ENCODE peak calls at places on chromosomes 6 and 20, in seven cellular contexts. S is ovary, V is IMR-90, W is adrenal gland, O is heart left ventricle, Q is Peyer's patch, G is stomach. D is an unnamed sample.

GRCh38 chr6:152948150-152948768 is 34.6 kb downstream of the FBXO5 start:
- DNase-seq in S (no peak), V (peak), W (no peak), O (no peak), Q (no peak), G (no peak), D (no peak)

GRCh38 chr6:13080462-13081188 is 247.7 kb downstream of the TBC1D7 start:
- DNase-seq in S (no peak), V (no peak), W (no peak), O (no peak), Q (no peak), G (no peak), D (no peak)

GRCh38 chr6:134446901-134447300 is 129.0 kb upstream of the SGK1 start:
- DNase-seq in S (no peak), V (peak), W (no peak), O (no peak), Q (no peak), G (no peak), D (no peak)

GRCh38 chr6:155351273-155352129 is 37.2 kb upstream of the TFB1M start:
- DNase-seq in S (no peak), V (no peak), W (no peak), O (no peak), Q (no peak), G (no peak), D (no peak)

GRCh38 chr6:45661667-45662066 is 283.9 kb upstream of the SUPT3H start:
- DNase-seq in S (no peak), V (peak), W (no peak), O (no peak), Q (peak), G (no peak), D (no peak)

GRCh38 chr6:23621026-23621425 is 505.0 kb upstream of the NRSN1 start:
- DNase-seq in S (no peak), V (peak), W (no peak), O (no peak), Q (no peak), G (no peak), D (no peak)

GRCh38 chr6:26270903-26271639 is 93.9 kb upstream of the BTN3A2 start:
- DNase-seq in S (no peak), V (peak), W (peak), O (no peak), Q (peak), G (peak), D (peak)

GRCh38 chr6:168128631-168129291 is 49.7 kb upstream of the FRMD1 start:
- DNase-seq in S (no peak), V (no peak), W (no peak), O (no peak), Q (no peak), G (no peak), D (no peak)

GRCh38 chr6:119312875-119313338 is 36.7 kb downstream of the MAN1A1 start:
- DNase-seq in S (no peak), V (no peak), W (peak), O (no peak), Q (no peak), G (no peak), D (no peak)

GRCh38 chr6:27205375-27206278 is 41.9 kb upstream of the PRSS16 start:
- DNase-seq in S (no peak), V (peak), W (no peak), O (no peak), Q (no peak), G (no peak), D (no peak)

GRCh38 chr6:22164236-22164635 is 132.6 kb downstream of the PRL start:
- DNase-seq in S (no peak), V (no peak), W (no peak), O (no peak), Q (no peak), G (no peak), D (no peak)

GRCh38 chr6:35435075-35435837 is 16.9 kb upstream of the FANCE start:
- DNase-seq in S (no peak), V (no peak), W (no peak), O (peak), Q (no peak), G (peak), D (no peak)

GRCh38 chr20:43379239-43379917 is 78.3 kb upstream of the SRSF6 start:
- DNase-seq in S (no peak), V (peak), W (no peak), O (no peak), Q (no peak), G (no peak), D (no peak)

GRCh38 chr6:122330315-122330714 is 69.1 kb upstream of the HSF2 start:
- DNase-seq in S (no peak), V (no peak), W (no peak), O (no peak), Q (no peak), G (no peak), D (no peak)

GRCh38 chr6:44636576-44637248 is 249.2 kb downstream of the CDC5L start:
- DNase-seq in S (no peak), V (no peak), W (no peak), O (no peak), Q (no peak), G (no peak), D (peak)

GRCh38 chr6:71486466-71486865 is 197.9 kb downstream of the OGFRL1 start:
- DNase-seq in S (no peak), V (peak), W (no peak), O (no peak), Q (no peak), G (no peak), D (no peak)

GRCh38 chr20:36855241-36855657 is 20.7 kb upstream of the TLDC2 start:
- DNase-seq in S (no peak), V (no peak), W (peak), O (no peak), Q (no peak), G (no peak), D (no peak)

GRCh38 chr20:50221501-50222323 is 31.1 kb downstream of the CEBPB start:
- DNase-seq in S (no peak), V (peak), W (peak), O (peak), Q (no peak), G (no peak), D (no peak)

GRCh38 chr20:5215592-5216304 is 88.9 kb downstream of the CDS2 start:
- DNase-seq in S (no peak), V (peak), W (no peak), O (no peak), Q (no peak), G (no peak), D (no peak)

GRCh38 chr6:117677553-117678131 is 2.4 kb downstream of the NUS1 start:
- DNase-seq in S (no peak), V (peak), W (no peak), O (no peak), Q (no peak), G (no peak), D (no peak)

GRCh38 chr6:119453242-119453641 is 103.7 kb upstream of the MAN1A1 start:
- DNase-seq in S (no peak), V (no peak), W (no peak), O (no peak), Q (no peak), G (no peak), D (no peak)

GRCh38 chr6:16244446-16244845 is 6.1 kb downstream of the GMPR start:
- DNase-seq in S (peak), V (no peak), W (no peak), O (peak), Q (no peak), G (peak), D (no peak)

GRCh38 chr6:37057678-37058077 is 52.2 kb downstream of the FGD2 start:
- DNase-seq in S (no peak), V (no peak), W (no peak), O (no peak), Q (no peak), G (no peak), D (no peak)

GRCh38 chr6:37059344-37060194 is 54.1 kb downstream of the FGD2 start:
- DNase-seq in S (peak), V (peak), W (peak), O (peak), Q (no peak), G (peak), D (peak)

GRCh38 chr6:37060195-37060559 is 54.7 kb downstream of the FGD2 start:
- DNase-seq in S (no peak), V (no peak), W (no peak), O (no peak), Q (no peak), G (no peak), D (no peak)

GRCh38 chr6:37058084-37058586 is 52.7 kb downstream of the FGD2 start:
- DNase-seq in S (no peak), V (peak), W (no peak), O (no peak), Q (no peak), G (no peak), D (no peak)

GRCh38 chr6:37061157-37061804 is 55.8 kb downstream of the FGD2 start:
- DNase-seq in S (no peak), V (no peak), W (no peak), O (peak), Q (no peak), G (peak), D (no peak)
- TF ChIP-seq POLR2A in S (no peak), V (no peak), W (no peak), O (no peak), Q (no peak), G (no peak), D (no peak)

DNA sequence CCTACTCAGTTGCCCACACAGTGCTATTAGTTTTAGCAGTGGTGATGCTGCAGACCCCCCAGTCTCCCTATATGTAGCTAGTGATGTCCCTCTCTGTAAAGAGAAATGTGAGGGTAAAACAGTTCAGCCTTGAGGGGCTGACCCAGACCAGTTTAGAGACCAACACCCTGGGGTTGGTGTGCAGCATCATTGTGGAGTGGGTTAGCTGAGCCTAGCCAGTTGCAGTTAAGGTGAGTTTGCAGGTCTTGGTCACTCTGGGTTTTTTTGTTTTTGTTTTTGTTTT is 401 bp upstream of the B3GALT4 start:
- DNase-seq in S (no peak), V (no peak), W (no peak), O (no peak), Q (no peak), G (no peak), D (no peak)
- TF ChIP-seq CTCF in S (no peak), V (no peak), W (no peak), O (no peak), Q (no peak), G (no peak), D (no peak)

DNA sequence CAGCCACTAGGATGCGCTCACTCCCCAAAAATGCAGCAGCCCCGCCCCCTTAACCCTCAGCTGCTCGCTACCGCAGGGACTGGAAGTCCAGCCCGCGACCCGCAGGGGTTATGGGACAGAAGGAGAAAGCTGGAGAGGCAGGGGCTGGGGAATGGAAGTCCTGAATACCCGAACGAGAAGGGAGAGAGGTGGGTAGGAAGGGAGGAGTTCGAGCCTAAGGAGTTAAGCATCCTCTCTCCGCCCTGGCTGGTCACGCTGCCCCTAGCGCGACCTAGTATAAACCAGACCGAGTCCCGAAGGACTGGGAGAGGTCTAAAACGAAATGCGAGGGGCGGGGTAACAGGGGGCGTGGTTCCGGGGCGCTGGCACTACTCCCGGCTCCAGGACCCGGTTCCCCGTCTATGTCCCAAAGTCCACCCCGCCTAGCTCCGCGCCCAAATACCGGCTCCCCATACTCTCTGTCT is 448 bp upstream of the DDAH2 start:
- DNase-seq in S (peak), V (peak), W (peak), O (peak), Q (peak), G (peak), D (peak)
- TF ChIP-seq POLR2A in S (no peak), V (no peak), W (peak), O (no peak), Q (peak), G (no peak), D (peak)

GRCh38 chr6:96089173-96089572 is 73.4 kb downstream of the FUT9 start:
- DNase-seq in S (no peak), V (no peak), W (no peak), O (no peak), Q (no peak), G (peak), D (no peak)
- TF ChIP-seq CTCF in S (no peak), V (no peak), W (no peak), O (no peak), Q (no peak), G (no peak), D (no peak)

DNA sequence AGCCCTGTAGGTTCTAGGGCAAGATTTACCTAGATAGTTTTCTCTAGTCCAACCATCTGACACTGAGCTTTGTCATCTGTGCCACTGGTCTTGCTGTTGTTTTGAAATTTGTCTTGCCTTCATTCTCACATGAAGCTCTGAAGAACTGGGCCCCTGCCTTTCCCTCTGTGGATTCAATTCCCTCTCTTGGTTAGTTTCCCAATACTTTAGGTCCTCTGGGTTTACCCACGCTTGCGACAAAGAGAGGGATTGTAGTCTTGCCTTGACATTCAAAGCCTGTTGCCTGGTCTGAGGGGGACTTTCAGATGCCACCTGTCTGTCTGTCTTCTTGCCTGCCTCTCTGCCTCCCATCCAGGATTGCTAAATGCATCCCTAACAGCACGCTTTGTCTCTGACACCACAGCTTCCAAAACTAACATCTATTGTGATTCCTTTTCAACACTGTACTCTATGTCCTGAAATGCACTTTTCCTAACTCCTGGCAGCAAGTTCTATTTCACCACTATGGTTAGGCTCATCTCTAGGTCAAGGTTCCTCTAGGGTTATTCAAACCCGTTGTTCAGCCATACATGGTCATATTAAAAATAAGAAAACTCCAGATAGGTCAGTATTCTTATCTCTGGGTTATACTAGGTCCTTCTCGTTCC is 25.5 kb upstream of the MANEA start:
- DNase-seq in S (no peak), V (no peak), W (no peak), O (peak), Q (no peak), G (no peak), D (no peak)
- TF ChIP-seq POLR2A in S (no peak), V (no peak), W (no peak), O (no peak), Q (no peak), G (no peak), D (no peak)

DNA sequence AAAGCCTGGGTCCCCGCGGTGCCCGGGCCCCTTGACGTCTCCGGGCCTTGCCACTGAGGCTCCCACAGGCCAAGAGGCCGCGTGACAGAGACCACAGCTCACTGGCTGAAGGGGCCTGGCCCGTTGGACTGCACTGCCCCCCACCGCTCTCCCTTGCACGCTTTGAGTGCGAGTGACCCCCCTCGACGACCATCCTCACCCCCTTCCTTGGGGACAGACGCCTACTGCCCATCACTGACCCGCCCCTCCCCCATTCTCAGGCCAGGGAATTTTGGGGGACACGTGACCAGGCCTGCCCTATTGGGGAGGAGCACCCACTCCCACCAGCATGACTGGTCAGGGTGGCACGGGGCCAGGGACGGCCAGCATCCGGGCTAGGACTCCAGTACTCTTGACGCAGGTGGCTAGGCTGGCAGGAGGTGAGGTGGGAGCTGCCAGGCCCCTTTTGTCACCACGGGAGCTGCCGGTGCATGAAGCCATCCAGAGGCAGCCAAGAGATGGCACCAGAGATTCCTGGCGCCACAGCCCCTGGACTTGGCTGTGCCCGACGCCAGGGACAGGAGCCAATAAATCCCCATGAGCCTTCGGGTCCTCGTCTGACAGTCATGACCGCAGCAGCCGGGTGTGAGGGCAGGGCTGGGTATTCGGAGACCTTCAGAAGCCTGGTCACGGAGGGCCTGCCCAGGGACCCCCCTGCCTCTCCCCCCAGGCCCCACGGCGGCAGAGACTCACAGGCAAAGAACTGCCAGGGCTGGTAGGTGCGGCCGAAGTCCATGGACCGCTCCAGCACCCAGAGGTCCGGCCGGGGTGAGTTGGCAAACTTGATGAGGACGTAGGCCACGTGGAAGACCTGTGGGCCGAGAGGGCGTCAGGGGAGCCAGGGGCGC is 14.5 kb downstream of the LAMA5 start:
- DNase-seq in S (no peak), V (no peak), W (peak), O (peak), Q (no peak), G (peak), D (peak)
- TF ChIP-seq CTCF in S (no peak), V (no peak), W (no peak), O (peak), Q (peak), G (no peak), D (peak)

GRCh38 chr6:127301199-127301700 is 34.6 kb downstream of the RNF146 start:
- DNase-seq in S (no peak), V (peak), W (no peak), O (no peak), Q (no peak), G (no peak), D (no peak)

GRCh38 chr6:127300411-127300810 is 33.7 kb downstream of the RNF146 start:
- DNase-seq in S (no peak), V (peak), W (no peak), O (no peak), Q (no peak), G (no peak), D (no peak)

GRCh38 chr6:127303917-127304316 is 37.3 kb downstream of the RNF146 start:
- DNase-seq in S (no peak), V (no peak), W (no peak), O (no peak), Q (no peak), G (no peak), D (no peak)

GRCh38 chr6:127305741-127306140 is 37.7 kb downstream of the ECHDC1 start:
- DNase-seq in S (no peak), V (no peak), W (no peak), O (no peak), Q (no peak), G (no peak), D (no peak)

DNA sequence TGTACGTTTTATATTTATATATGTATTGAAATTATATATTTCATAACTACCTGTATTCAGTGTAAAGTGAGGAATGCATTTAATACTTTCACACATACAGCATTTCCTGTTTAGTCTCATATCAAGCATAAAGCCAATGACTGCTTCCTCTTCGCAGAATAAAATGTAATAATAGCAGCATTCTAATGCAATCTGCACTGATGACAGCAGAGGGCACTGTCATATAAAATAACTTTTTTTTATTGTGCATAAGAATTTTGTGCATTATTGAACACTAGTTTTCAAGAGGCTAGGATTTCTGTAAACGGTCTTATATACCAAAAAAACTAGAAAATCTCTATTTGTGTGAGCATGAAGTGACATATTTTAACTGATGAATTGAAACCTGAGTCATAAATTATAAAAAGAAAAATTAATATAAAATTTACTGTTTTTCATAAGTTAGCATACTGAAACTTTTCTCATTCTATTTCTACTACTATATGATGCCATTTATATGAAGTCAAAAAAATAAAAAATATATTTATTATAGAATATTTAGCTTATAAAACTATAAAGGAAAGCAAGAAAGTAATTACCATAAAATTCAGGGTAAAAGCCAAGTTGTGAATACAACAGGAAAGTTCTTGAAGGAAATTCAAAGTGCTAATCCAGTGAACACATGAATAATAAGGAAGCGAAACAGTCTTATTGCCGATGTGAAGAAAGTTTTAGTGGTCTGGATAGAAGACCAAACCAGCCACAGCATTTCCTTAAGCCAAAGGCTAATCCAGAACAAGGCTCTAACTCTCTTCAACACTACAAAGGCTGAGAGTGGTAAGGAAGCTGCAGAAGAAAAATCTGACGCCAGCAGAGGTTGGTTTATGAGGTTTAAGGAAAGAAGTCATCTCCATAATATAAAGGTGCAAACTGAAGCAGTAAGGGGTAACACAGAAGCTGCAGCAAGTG is 36.3 kb downstream of the RNF146 start:
- DNase-seq in S (no peak), V (peak), W (peak), O (no peak), Q (peak), G (peak), D (peak)
- TF ChIP-seq POLR2A in S (no peak), V (no peak), W (no peak), O (no peak), Q (no peak), G (no peak), D (no peak)